ENCODE peak calls at places on chromosomes 5 and 9, in six cellular contexts. G is MM.1S, U is GM23248, V is PC-3, Z is HCT116, X is SK-N-SH. H is an unnamed sample. For H3K9me2, the result is how much of the 10 kb centered on the place peaks cover.

GRCh38 chr5:140182075-140182709 is 7.2 kb downstream of the CYSTM1 start:
- DNase-seq in G (no peak), V (peak), Z (no peak), U (peak), X (no peak), H (no peak)

GRCh38 chr5:135199919-135200318 is 165.9 kb upstream of the PITX1 start:
- DNase-seq in G (no peak), X (no peak), Z (no peak), U (no peak), V (no peak), H (no peak)

GRCh38 chr9:98502311-98502975 is 206.3 kb downstream of the GABBR2 start:
- DNase-seq in X (no peak), G (no peak), Z (no peak), V (no peak), U (peak), H (no peak)

GRCh38 chr5:178382689-178383276 is 150.2 kb upstream of the PHYKPL start:
- DNase-seq in G (no peak), V (no peak), X (peak), Z (no peak), U (no peak), H (no peak)

GRCh38 chr5:143244000-143244736 is 159.3 kb downstream of the NR3C1 start:
- DNase-seq in X (no peak), U (peak), Z (peak), V (peak), G (no peak), H (no peak)

GRCh38 chr5:56641635-56642255 is 173.6 kb upstream of the MAP3K1 start:
- DNase-seq in G (no peak), U (no peak), Z (no peak), V (no peak), X (no peak), H (no peak)

GRCh38 chr9:6896562-6896961 is 138.8 kb downstream of the KDM4C start:
- DNase-seq in U (peak), G (no peak), V (peak), X (no peak), Z (no peak), H (no peak)

GRCh38 chr9:12723409-12724028 is 30.3 kb downstream of the TYRP1 start:
- DNase-seq in G (peak), Z (peak), U (peak), V (peak), X (no peak), H (peak)

GRCh38 chr5:73625905-73626811 is at the start of gene ARHGEF28:
- DNase-seq in Z (no peak), G (peak), V (peak), X (peak), U (peak), H (no peak)

GRCh38 chr5:127660048-127660733 is 11.3 kb downstream of the CTXN3 start:
- DNase-seq in V (no peak), U (no peak), Z (no peak), G (no peak), X (no peak), H (no peak)

GRCh38 chr5:84255318-84255717 is 129.4 kb downstream of the EDIL3 start:
- DNase-seq in G (peak), Z (peak), U (peak), V (peak), X (peak), H (peak)

GRCh38 chr5:76500633-76501393 is 97.7 kb downstream of the IQGAP2 start:
- DNase-seq in G (no peak), V (no peak), X (no peak), Z (no peak), U (no peak), H (no peak)

GRCh38 chr5:139908749-139909148 is 113.1 kb downstream of the PSD2 start:
- DNase-seq in U (peak), V (no peak), X (peak), Z (no peak), G (no peak), H (no peak)

GRCh38 chr5:174284873-174285272 is 239.4 kb downstream of the NSG2 start:
- DNase-seq in G (no peak), U (no peak), Z (no peak), X (no peak), V (no peak), H (no peak)

GRCh38 chr5:153467546-153467945 is 22.9 kb upstream of the GRIA1 start:
- DNase-seq in Z (no peak), X (no peak), U (no peak), G (no peak), V (no peak), H (no peak)

GRCh38 chr9:87656485-87656884 is 69.4 kb upstream of the CTSL start:
- DNase-seq in Z (no peak), X (no peak), V (no peak), U (no peak), G (no peak), H (peak)

GRCh38 chr5:109994135-109994534 is 304.4 kb downstream of the MAN2A1 start:
- DNase-seq in X (no peak), G (no peak), Z (no peak), U (no peak), V (no peak), H (no peak)

GRCh38 chr9:97651646-97652045 is 18.0 kb downstream of the NCBP1 start:
- DNase-seq in X (no peak), U (peak), G (no peak), V (no peak), Z (no peak), H (no peak)

GRCh38 chr9:89421595-89421994 is 76.3 kb downstream of the SEMA4D start:
- DNase-seq in U (peak), Z (no peak), G (no peak), V (no peak), X (no peak), H (no peak)

GRCh38 chr5:157269763-157270272 is 3.9 kb downstream of the CYFIP2 start:
- DNase-seq in Z (no peak), X (no peak), V (no peak), U (no peak), G (no peak), H (no peak)

GRCh38 chr5:177067491-177067890 is 19.2 kb upstream of the FGFR4 start:
- DNase-seq in Z (no peak), U (peak), X (no peak), V (no peak), G (no peak), H (no peak)

GRCh38 chr5:74198156-74198555 is 442.4 kb downstream of the ENC1 start:
- DNase-seq in U (no peak), X (no peak), G (peak), V (no peak), Z (no peak), H (no peak)

GRCh38 chr5:84477485-84477884 is 92.8 kb upstream of the EDIL3 start:
- DNase-seq in X (no peak), V (no peak), U (no peak), Z (no peak), G (peak), H (no peak)

DNA sequence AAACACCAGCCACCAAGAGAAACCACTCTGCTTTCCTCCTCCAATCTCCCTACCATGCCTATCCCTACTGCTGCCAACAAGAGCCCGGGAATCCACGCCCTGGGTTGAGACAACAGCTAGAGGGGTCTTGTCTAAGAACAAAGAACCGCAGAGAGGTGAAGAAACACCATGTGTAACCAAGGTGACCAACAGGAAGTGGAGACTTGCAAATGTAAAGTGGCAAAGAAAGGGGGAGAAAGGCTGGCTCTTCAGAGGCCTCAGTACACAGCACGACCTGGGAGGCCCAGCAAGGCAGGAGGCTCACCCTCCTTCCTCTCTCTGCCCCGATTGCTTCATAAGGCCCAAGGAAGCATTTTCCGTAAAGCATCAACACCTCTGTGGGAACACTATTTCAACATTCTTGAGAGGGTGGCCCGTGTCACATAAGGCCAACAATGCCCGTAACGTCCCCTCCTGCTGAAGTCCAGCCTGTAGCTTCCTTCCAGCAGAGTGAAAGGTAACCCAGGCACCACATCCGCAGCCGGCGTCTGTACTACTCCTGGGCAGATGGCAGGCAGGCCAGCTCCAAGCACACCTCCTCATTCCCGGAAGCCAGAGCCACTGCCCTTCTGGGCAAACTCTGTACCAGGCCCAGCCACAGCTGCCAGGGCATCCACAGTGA is 18.3 kb downstream of the CCNJL start:
- DNase-seq in G (no peak), U (no peak), X (no peak), V (no peak), Z (no peak), H (no peak)
- H3K9ac ChIP-seq in G (no peak), U (no peak), X (no peak), V (no peak), Z (no peak), H (no peak)

GRCh38 chr5:125439243-125439642 is 692.8 kb upstream of the ZNF608 start:
- DNase-seq in X (no peak), U (no peak), Z (no peak), V (no peak), G (no peak), H (no peak)
- H3K9me2 ChIP-seq in X (under half), U (under half), Z (under half), V (under half), G (under half), H (under half)

DNA sequence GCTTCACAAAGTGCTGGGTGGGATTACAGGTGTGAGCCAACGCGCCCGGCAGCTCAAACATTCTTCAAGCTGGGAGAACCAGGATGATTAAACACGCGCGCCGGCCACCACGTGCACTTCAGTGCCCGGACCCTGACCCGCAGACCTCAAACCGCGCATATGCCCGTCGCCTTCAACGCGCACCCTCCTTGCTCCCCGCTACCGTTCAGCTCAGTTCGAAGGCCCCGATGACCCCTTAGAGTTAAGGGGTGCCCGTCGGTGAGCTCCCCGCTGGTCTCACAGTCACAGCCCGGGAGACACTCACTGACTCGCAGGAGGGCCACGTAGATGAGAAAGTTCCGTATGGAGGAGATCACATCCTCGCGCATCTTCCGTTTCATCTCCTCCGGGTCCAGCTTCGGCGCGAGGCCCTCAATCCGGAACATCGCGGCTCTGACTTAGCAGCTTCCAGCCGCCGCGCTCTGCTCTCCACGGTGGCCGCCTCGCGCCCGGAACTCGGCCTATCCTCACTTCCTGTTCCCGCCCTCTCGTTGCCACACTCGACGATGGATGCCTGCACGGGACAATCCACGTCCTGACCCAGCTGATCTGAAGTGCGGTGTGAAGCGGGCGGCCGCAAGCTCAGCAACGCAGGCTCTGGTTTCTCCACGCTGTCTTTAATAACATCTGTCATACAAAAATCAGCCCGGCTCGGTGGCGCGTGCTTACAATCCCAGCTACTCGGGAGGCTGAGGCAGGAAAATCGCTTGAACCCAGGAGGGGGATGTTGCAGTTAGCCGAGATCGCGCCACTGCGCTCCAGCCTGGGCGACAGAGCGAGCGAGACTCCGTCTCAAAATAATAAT is at the start of gene TOMM5:
- DNase-seq in V (peak), U (peak), G (peak), X (peak), Z (peak), H (peak)
- H3K9ac ChIP-seq in V (peak), U (peak), G (peak), X (peak), Z (peak), H (peak)

GRCh38 chr5:116914869-116915504 is 340.4 kb upstream of the SEMA6A start:
- DNase-seq in Z (no peak), G (no peak), U (no peak), V (no peak), X (no peak), H (no peak)
- H3K9me2 ChIP-seq in Z (under half), G (under half), U (under half), V (under half), X (under half), H (under half)

GRCh38 chr5:52015760-52016159 is 632.5 kb downstream of the ISL1 start:
- DNase-seq in X (no peak), U (no peak), Z (no peak), G (no peak), V (no peak), H (no peak)
- H3K9ac ChIP-seq in X (no peak), U (no peak), Z (no peak), G (no peak), V (no peak), H (no peak)

GRCh38 chr9:82890865-82891264 is 172.1 kb downstream of the RASEF start:
- DNase-seq in G (no peak), Z (no peak), V (no peak), U (no peak), X (no peak), H (no peak)

GRCh38 chr9:82891321-82891720 is 171.6 kb downstream of the RASEF start:
- DNase-seq in G (no peak), Z (no peak), V (no peak), X (no peak), U (no peak), H (no peak)

GRCh38 chr9:82890401-82890800 is 172.5 kb downstream of the RASEF start:
- DNase-seq in U (no peak), Z (no peak), X (no peak), V (no peak), G (no peak), H (no peak)

GRCh38 chr9:82893549-82893948 is 169.4 kb downstream of the RASEF start:
- DNase-seq in Z (no peak), X (no peak), U (no peak), V (no peak), G (no peak), H (no peak)

GRCh38 chr9:82894961-82895902 is 167.7 kb downstream of the RASEF start:
- DNase-seq in X (peak), Z (no peak), V (no peak), G (no peak), U (no peak), H (no peak)
- H3K9me2 ChIP-seq in X (under half), Z (under half), V (under half), G (under half), U (under half), H (under half)

GRCh38 chr9:17380126-17380861 is 198.6 kb upstream of the SH3GL2 start:
- DNase-seq in X (no peak), Z (no peak), U (no peak), G (no peak), V (no peak), H (no peak)
- H3K9ac ChIP-seq in X (no peak), Z (no peak), U (no peak), G (no peak), V (no peak), H (no peak)

DNA sequence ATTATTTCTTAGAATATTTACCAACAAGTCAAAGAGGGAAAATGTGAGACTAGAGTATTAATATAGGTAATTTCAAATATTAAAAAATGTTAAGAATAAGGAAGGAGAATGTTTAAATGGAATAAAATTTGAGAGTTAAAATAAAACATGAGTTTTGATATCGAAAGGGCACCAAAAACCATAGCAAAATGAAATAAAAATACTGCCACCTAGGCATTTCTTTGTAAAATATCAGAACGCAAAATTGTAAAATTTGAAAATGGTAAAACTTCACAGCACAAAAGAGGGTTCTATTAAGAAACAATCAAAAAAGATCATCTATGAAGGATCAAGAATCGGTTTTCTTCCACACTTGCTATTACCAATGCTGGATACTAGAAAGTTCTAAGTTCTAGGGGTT is 418.3 kb downstream of the TAF11L14 start:
- DNase-seq in Z (no peak), V (no peak), G (no peak), X (no peak), U (no peak), H (no peak)
- H3K9me2 ChIP-seq in Z (under half), V (under half), G (under half), X (under half), U (under half), H (under half)

DNA sequence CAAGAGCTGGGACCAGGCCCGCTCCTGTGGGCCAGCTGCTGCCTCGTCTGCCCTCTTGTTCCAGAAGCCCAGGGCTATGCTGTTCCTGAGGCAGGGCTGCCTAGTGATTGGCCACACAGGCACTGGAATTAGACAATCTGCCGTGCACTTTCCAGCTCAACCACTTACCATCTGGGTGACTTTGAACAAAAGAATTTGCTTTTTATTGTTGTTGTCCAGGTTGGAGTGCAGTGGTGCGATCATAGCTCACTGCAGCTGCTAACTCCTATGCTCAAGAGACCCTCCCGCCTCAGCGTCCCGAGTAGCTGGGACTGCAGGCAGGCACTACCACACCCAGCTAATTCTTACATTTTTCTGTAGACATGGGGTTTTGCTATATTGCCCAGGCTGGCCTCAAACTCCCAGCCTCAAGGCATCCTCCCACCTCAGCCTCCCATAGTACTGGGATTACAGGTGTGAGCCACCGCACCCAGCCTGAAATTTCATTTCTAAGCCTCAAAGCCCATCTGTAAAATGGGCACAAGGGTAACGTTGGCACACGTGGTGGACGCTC is 1.2 kb upstream of the NEK6 start:
- DNase-seq in Z (no peak), G (no peak), V (peak), X (no peak), U (peak), H (peak)
- H3K9ac ChIP-seq in Z (no peak), G (no peak), V (no peak), X (no peak), U (peak), H (peak)